ENCODE peak calls at places on chromosomes 1 and 21, in five cellular contexts. O is cardiac fibroblast, Q is fibroblast of lung, M is choroid plexus epithelial cell, T is Peyer's patch. F is an unnamed sample.

GRCh38 chr1:234260578-234260977 is 112.7 kb upstream of the COA6 start:
- DNase-seq in Q (no peak), O (peak), T (no peak), M (no peak), F (no peak)

GRCh38 chr1:118257946-118258345 is 72.9 kb upstream of the SPAG17 start:
- DNase-seq in O (no peak), Q (no peak), T (no peak), M (no peak), F (no peak)

GRCh38 chr1:209989525-209989924 is 51.5 kb downstream of the SYT14 start:
- DNase-seq in Q (peak), T (no peak), O (peak), M (peak), F (peak)

GRCh38 chr1:46996659-46997281 is 26.7 kb upstream of the CYP4X1 start:
- DNase-seq in O (no peak), M (no peak), T (no peak), Q (no peak), F (no peak)

GRCh38 chr1:40344597-40344996 is 27.5 kb upstream of the COL9A2 start:
- DNase-seq in Q (peak), M (peak), O (peak), T (peak), F (peak)

GRCh38 chr1:229243638-229244037 is 27.3 kb upstream of the RAB4A start:
- DNase-seq in T (no peak), Q (no peak), O (no peak), M (no peak), F (no peak)

GRCh38 chr1:28199328-28200233 is 23.1 kb upstream of the PTAFR start:
- DNase-seq in O (no peak), T (peak), M (no peak), Q (no peak), F (no peak)

GRCh38 chr1:65146908-65147423 is 1.0 kb upstream of the AK4 start:
- DNase-seq in O (peak), M (no peak), Q (no peak), T (no peak), F (no peak)

GRCh38 chr1:39266269-39266668 is 61.8 kb downstream of the MACF1 start:
- DNase-seq in T (no peak), O (peak), M (peak), Q (peak), F (peak)

GRCh38 chr1:33618636-33619035 is 146.2 kb downstream of the ZSCAN20 start:
- DNase-seq in Q (no peak), T (no peak), O (no peak), M (no peak), F (no peak)

GRCh38 chr1:32181563-32181962 is 2.1 kb downstream of the TXLNA start:
- DNase-seq in M (no peak), Q (no peak), O (no peak), T (no peak), F (no peak)

GRCh38 chr1:43981636-43982035 is 2.6 kb downstream of the B4GALT2 start:
- DNase-seq in O (no peak), Q (no peak), T (no peak), M (no peak), F (no peak)

GRCh38 chr1:19397217-19397945 is 85.3 kb downstream of the SLC66A1 start:
- DNase-seq in T (no peak), O (no peak), M (peak), Q (no peak), F (no peak)

GRCh38 chr1:244114895-244115294 is 63.8 kb downstream of the ZBTB18 start:
- DNase-seq in O (no peak), M (no peak), Q (no peak), T (no peak), F (no peak)

GRCh38 chr21:22516230-22516629 is 1518.0 kb downstream of the NCAM2 start:
- DNase-seq in T (no peak), Q (no peak), M (no peak), O (no peak), F (no peak)

GRCh38 chr1:46193984-46194570 is 4.2 kb downstream of the POMGNT1 start:
- DNase-seq in T (no peak), O (no peak), Q (no peak), M (peak), F (no peak)

GRCh38 chr1:241612533-241613505 is 27.4 kb downstream of the CHML start:
- DNase-seq in O (peak), M (peak), T (no peak), Q (peak), F (peak)

GRCh38 chr21:28337319-28337718 is 655.4 kb downstream of the LTN1 start:
- DNase-seq in M (peak), O (peak), Q (peak), T (no peak), F (peak)

GRCh38 chr21:28334407-28334806 is 658.3 kb downstream of the LTN1 start:
- DNase-seq in M (no peak), T (no peak), Q (no peak), O (no peak), F (no peak)

GRCh38 chr21:28338906-28339305 is 653.8 kb downstream of the LTN1 start:
- DNase-seq in Q (no peak), T (no peak), M (no peak), O (no peak), F (peak)

GRCh38 chr21:28333455-28334108 is 659.1 kb downstream of the LTN1 start:
- DNase-seq in O (peak), M (peak), Q (peak), T (no peak), F (peak)

GRCh38 chr21:28336299-28336698 is 656.4 kb downstream of the LTN1 start:
- DNase-seq in T (no peak), M (peak), O (peak), Q (peak), F (peak)
- TF ChIP-seq CTCF in T (peak), M (peak), O (peak), Q (peak), F (peak)

GRCh38 chr1:51936531-51936930 is 54.0 kb downstream of the RAB3B start:
- DNase-seq in O (peak), M (peak), Q (peak), T (no peak), F (no peak)
- TF ChIP-seq CTCF in O (no peak), M (peak), Q (peak), T (no peak), F (peak)

GRCh38 chr1:89396902-89397301 is 33.0 kb downstream of the GBP6 start:
- DNase-seq in T (no peak), M (no peak), Q (no peak), O (no peak), F (no peak)
- TF ChIP-seq CTCF in T (no peak), M (no peak), Q (no peak), O (no peak), F (no peak)

DNA sequence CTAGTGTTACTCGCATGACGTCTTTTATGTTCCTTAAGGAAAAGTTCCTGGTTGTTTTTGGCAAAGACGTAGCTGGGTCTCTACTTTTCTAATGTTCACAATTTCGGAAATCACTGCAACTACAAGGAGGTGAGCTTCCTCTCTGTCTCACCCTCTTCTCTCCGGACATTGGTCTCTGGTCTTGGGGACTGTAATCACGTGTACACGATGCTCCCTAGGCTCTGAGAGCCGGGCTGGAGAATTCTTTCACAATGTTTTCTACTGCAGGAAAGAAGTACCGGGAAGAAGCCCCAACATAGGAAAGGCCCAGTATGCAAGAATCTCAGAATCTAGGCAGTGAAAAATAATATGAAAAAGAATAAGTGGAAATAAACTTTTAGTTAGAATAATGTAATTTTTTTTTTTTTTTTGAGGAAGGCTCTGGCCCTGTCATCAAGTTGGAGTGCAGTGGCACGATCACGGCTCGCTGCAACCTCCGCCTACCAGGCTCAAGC is 13.5 kb upstream of the HJV start:
- DNase-seq in T (no peak), M (peak), Q (no peak), O (no peak), F (peak)
- TF ChIP-seq CTCF in T (no peak), M (no peak), Q (no peak), O (no peak), F (no peak)

GRCh38 chr1:164534863-164535590 is 24.0 kb upstream of the PBX1 start:
- DNase-seq in T (no peak), Q (no peak), M (no peak), O (no peak), F (no peak)
- TF ChIP-seq CTCF in T (no peak), Q (no peak), M (no peak), O (no peak), F (no peak)

GRCh38 chr1:61077676-61078521 is 4.5 kb upstream of the NFIA start:
- DNase-seq in Q (peak), M (peak), O (peak), T (peak), F (peak)
- TF ChIP-seq CTCF in Q (no peak), M (no peak), O (no peak), T (no peak), F (no peak)

GRCh38 chr21:21236981-21237380 is 238.8 kb downstream of the NCAM2 start:
- DNase-seq in Q (no peak), O (no peak), T (no peak), M (no peak), F (no peak)

GRCh38 chr21:21230672-21231071 is 232.5 kb downstream of the NCAM2 start:
- DNase-seq in O (peak), M (peak), T (no peak), Q (peak), F (peak)

GRCh38 chr21:21226472-21226871 is 228.3 kb downstream of the NCAM2 start:
- DNase-seq in Q (no peak), T (no peak), M (no peak), O (no peak), F (no peak)

DNA sequence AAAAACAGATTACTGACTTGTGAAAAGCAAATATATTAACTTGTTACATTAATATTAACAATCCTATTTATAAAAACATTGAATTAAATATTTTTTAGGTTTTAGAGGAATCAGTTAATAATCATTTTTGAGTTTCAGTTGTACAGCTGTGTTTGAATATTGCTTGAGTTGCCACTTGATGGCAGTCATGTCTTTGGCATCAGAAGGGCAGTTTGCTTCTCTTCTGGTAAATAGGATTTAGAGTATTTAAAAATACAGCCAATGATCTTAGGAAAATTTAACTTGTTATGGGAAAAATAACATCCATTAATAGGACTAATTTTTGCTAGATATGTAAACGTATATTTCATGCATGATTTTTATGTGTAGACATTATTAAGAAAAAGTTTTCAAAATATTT is 234.1 kb downstream of the NCAM2 start:
- DNase-seq in T (no peak), M (peak), O (peak), Q (peak), F (peak)
- TF ChIP-seq CTCF in T (no peak), M (peak), O (peak), Q (peak), F (peak)

GRCh38 chr1:92619466-92620189 is 132.9 kb upstream of the GFI1 start:
- DNase-seq in T (no peak), Q (no peak), O (no peak), M (no peak), F (no peak)

DNA sequence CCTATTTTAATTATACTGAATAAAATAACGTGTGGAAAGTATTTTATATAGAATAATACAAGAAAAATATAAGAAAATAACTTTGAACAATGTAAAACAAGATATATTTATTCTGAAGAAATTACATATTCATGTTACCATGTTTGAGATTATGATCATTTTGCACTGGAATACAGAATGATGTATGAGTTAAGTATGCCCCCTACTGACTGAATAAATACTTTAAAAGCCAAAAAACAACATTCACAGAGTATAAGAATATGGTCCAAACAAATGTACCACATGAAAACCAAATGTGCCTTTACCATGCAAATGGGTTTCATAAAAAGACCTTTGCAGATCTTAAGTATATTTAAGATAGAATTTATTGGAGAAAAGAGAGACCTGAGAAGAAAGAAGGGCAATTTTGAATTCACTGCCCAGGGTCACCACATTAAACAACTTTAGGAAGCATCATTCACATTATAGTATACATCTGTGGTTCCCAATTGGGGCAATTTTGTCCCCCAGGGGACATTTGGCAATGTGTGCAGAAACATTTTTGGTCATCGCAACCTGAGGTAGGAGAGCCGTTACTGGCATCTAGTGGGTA is 136.6 kb upstream of the GFI1 start:
- DNase-seq in O (peak), Q (peak), M (peak), T (no peak), F (peak)
- TF ChIP-seq CTCF in O (peak), Q (peak), M (peak), T (peak), F (peak)